ENCODE peak calls at places on chromosomes 13 and 19, in four cellular contexts. U is K562, Z is GM12878, M is HepG2. J is an unnamed sample.

GRCh38 chr19:51915324-51915867 is 10.6 kb upstream of the ZNF649 start:
- DNase-seq in M (no peak), Z (no peak), U (no peak), J (no peak)

GRCh38 chr19:52566588-52566987 is 3.5 kb upstream of the ZNF701 start:
- DNase-seq in M (no peak), Z (no peak), U (no peak), J (no peak)

GRCh38 chr19:44684892-44685847 is 13.8 kb upstream of the CEACAM16 start:
- DNase-seq in Z (no peak), U (peak; percentile 26), M (peak; percentile 37), J (peak; percentile 60)

GRCh38 chr19:14542721-14543328 is 13.4 kb downstream of the TECR start:
- DNase-seq in U (peak; percentile 36), Z (no peak), M (no peak), J (no peak)

GRCh38 chr13:110134801-110135200 is 172.2 kb downstream of the COL4A1 start:
- DNase-seq in Z (no peak), M (no peak), U (no peak), J (peak; percentile 64)

GRCh38 chr19:37329686-37330085 is 41.2 kb upstream of the ZNF527 start:
- DNase-seq in U (no peak), Z (no peak), M (peak; percentile 32), J (peak; percentile 67)

GRCh38 chr19:32357720-32358119 is 12.3 kb downstream of the ZNF507 start:
- DNase-seq in M (no peak), U (peak; percentile 28), Z (no peak), J (no peak)

GRCh38 chr19:17865364-17866311 is 5.9 kb downstream of the RPL18A start:
- DNase-seq in Z (no peak), U (peak; percentile 37), M (no peak), J (peak; percentile 40)

GRCh38 chr19:13042443-13043130 is 47.3 kb downstream of the NFIX start:
- DNase-seq in M (no peak), Z (no peak), U (no peak), J (no peak)

GRCh38 chr13:48580185-48580803 is 47.4 kb upstream of the RCBTB2 start:
- DNase-seq in Z (no peak), U (peak; percentile 40), M (peak; percentile 52), J (peak; percentile 84)

GRCh38 chr13:86601351-86601750 is 802.1 kb upstream of the SLITRK6 start:
- DNase-seq in M (no peak), U (no peak), Z (no peak), J (no peak)

GRCh38 chr19:40831502-40832430 is 18.5 kb downstream of the CYP2A6 start:
- DNase-seq in Z (no peak), M (peak; percentile 96), U (no peak), J (no peak)

GRCh38 chr13:40077396-40078027 is 422.1 kb downstream of the COG6 start:
- DNase-seq in U (no peak), Z (no peak), M (no peak), J (no peak)

GRCh38 chr19:44990459-44990858 is 10.8 kb upstream of the RELB start:
- DNase-seq in U (no peak), Z (no peak), M (no peak), J (no peak)

GRCh38 chr13:29922896-29923295 is 72.5 kb upstream of the UBL3 start:
- DNase-seq in Z (no peak), U (no peak), M (no peak), J (no peak)

GRCh38 chr13:26914624-26915023 is 154.0 kb upstream of the GPR12 start:
- DNase-seq in Z (peak; percentile 9), M (no peak), U (no peak), J (no peak)

GRCh38 chr19:39936020-39936419 is 1.6 kb upstream of the FCGBP start:
- DNase-seq in Z (no peak), U (no peak), M (no peak), J (no peak)

GRCh38 chr13:30985637-30986205 is 53.3 kb downstream of the TEX26 start:
- DNase-seq in M (no peak), Z (no peak), U (no peak), J (no peak)

GRCh38 chr13:50357586-50358118 is 342.4 kb downstream of the KCNRG start:
- DNase-seq in Z (no peak), U (no peak), M (no peak), J (no peak)

GRCh38 chr19:32599736-32600157 is 18.8 kb downstream of the PDCD5 start:
- DNase-seq in M (peak; percentile 57), U (peak; percentile 50), Z (no peak), J (peak; percentile 75)

GRCh38 chr19:4009990-4010807 is 2.7 kb downstream of the PIAS4 start:
- DNase-seq in U (no peak), M (no peak), Z (no peak), J (no peak)

GRCh38 chr13:44303681-44304432 is 69.8 kb upstream of the SERP2 start:
- DNase-seq in M (no peak), Z (no peak), U (no peak), J (no peak)

GRCh38 chr13:51840141-51840540 is 4.8 kb downstream of the TMEM272 start:
- DNase-seq in Z (no peak), U (no peak), M (no peak), J (no peak)

GRCh38 chr13:22162889-22163288 is 492.0 kb downstream of the FGF9 start:
- DNase-seq in M (no peak), U (no peak), Z (no peak), J (no peak)

GRCh38 chr19:5960005-5961001 is 17.6 kb downstream of the RANBP3 start:
- DNase-seq in M (peak; percentile 61), U (no peak), Z (no peak), J (no peak)

GRCh38 chr19:54489341-54489740 is 13.3 kb upstream of the LAIR2 start:
- DNase-seq in M (no peak), U (no peak), Z (no peak), J (peak; percentile 36)

GRCh38 chr19:18967358-18968146 is 26.5 kb upstream of the HOMER3 start:
- DNase-seq in Z (no peak), M (no peak), U (no peak), J (peak; percentile 17)

GRCh38 chr13:23380534-23380933 is 53.0 kb downstream of the SACS start:
- DNase-seq in M (no peak), U (no peak), Z (no peak), J (no peak)

GRCh38 chr13:21176982-21177284 is 475 bp downstream of the MRPL57 start:
- DNase-seq in M (no peak), U (no peak), Z (no peak), J (no peak)

GRCh38 chr19:1046836-1047695 is 7.2 kb downstream of the ABCA7 start:
- DNase-seq in M (no peak), U (no peak), Z (no peak), J (no peak)

GRCh38 chr13:73138276-73138950 is 79.6 kb downstream of the KLF5 start:
- DNase-seq in U (no peak), Z (no peak), M (peak; percentile 21), J (peak; percentile 20)

GRCh38 chr13:36454962-36455361 is 22.7 kb downstream of the CCNA1 start:
- DNase-seq in M (no peak), U (no peak), Z (no peak), J (no peak)

GRCh38 chr19:50719566-50719965 is at the start of gene SHANK1:
- DNase-seq in Z (no peak), U (peak; percentile 75), M (no peak), J (peak; percentile 85)

GRCh38 chr13:112708560-112709240 is 18.9 kb downstream of the ATP11A start:
- DNase-seq in Z (no peak), U (peak; percentile 46), M (no peak), J (no peak)

GRCh38 chr13:105047676-105048295 is 1487.7 kb downstream of the EFNB2 start:
- DNase-seq in M (no peak), Z (no peak), U (no peak), J (no peak)

GRCh38 chr13:105050696-105051095 is 1484.8 kb downstream of the EFNB2 start:
- DNase-seq in M (no peak), U (no peak), Z (no peak), J (no peak)

DNA sequence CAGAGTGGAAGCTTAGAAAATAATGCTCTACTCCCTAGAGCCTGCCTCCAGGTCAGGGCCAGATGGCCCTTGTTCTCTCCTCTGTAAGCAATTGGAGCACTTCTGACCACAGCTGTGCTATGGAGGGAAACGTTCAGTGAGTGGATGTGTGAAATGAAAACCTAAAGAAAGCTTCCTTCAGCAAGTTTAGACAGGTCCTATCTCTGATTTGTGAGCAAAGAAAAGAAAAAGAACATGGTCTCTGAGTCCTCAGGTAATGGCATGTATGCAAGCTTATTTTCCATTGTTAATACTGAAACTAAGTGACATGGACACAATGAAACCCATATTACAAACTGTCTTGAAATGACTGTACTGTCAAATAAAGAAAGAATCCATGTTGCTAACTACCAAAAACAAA is 1486.8 kb downstream of the EFNB2 start:
- DNase-seq in Z (peak; percentile 56), M (no peak), U (no peak), J (no peak)
- H3K27me3 ChIP-seq in Z (no peaks in the 10 kb centered on the region), M (no peaks in the 10 kb centered on the region), U (no peaks in the 10 kb centered on the region), J (no peaks in the 10 kb centered on the region)

GRCh38 chr19:11052391-11052790 is 36.9 kb upstream of the LDLR start:
- DNase-seq in M (no peak), U (no peak), Z (no peak), J (no peak)
- H4K20me1 ChIP-seq in M (no peaks in the 10 kb centered on the region), U (no peaks in the 10 kb centered on the region), Z (no peaks in the 10 kb centered on the region), J (peaks cover 16% of the 10 kb centered on the region)

GRCh38 chr13:46934749-46935148 is 37.9 kb upstream of the HTR2A start:
- DNase-seq in M (no peak), U (no peak), Z (no peak), J (no peak)

DNA sequence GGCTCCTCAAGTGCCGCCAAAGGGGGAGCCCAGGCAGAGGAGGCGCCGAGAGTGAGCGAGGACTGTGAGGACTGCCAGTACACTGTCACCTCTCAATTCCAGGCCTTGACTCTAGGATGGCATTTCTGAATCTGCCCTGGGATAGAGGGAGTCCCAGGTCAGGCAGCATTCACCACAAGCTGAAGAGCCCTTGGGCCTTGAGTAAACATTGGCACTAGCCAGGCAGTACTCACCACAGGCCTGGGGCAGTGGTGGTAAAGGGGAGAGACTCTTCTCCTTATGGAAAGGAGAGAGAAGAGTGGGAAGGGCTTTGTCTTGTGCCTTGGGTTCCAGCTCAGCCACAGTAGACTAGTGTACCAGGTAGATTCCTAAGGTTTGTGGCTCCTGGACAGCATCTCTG is 39.7 kb upstream of the HTR2A start:
- DNase-seq in U (no peak), Z (no peak), M (no peak), J (no peak)
- TF ChIP-seq JUNB in U (no peak), Z (no peak), M (no peak), J (no peak)

GRCh38 chr19:10006752-10007323 is 3.5 kb downstream of the COL5A3 start:
- DNase-seq in M (no peak), U (no peak), Z (no peak), J (no peak)

GRCh38 chr19:10007811-10008211 is 2.5 kb downstream of the COL5A3 start:
- DNase-seq in M (no peak), Z (no peak), U (no peak), J (no peak)

GRCh38 chr19:10006335-10006708 is 4.0 kb downstream of the COL5A3 start:
- DNase-seq in U (no peak), Z (no peak), M (no peak), J (no peak)

GRCh38 chr19:10005632-10006334 is 4.5 kb downstream of the COL5A3 start:
- DNase-seq in M (no peak), U (no peak), Z (no peak), J (no peak)

GRCh38 chr19:10007366-10007765 is 2.9 kb downstream of the COL5A3 start:
- DNase-seq in M (no peak), U (no peak), Z (no peak), J (no peak)
- H3K27me3 ChIP-seq in M (peaks cover 41% of the 10 kb centered on the region), U (peaks cover 8% of the 10 kb centered on the region), Z (peaks cover 2% of the 10 kb centered on the region), J (peaks cover 24% of the 10 kb centered on the region)